ENCODE peak calls at places on chromosomes 16 and 17, in ten cellular contexts. One of them, this sample, is unnamed.

GRCh38 chr17:80308672-80309517 is 48.2 kb downstream of the RNF213 start:
- DNase-seq in NCI-H345: no peak
- DNase-seq in cardiac septum: peak
- DNase-seq in NCI-H1436: no peak
- DNase-seq in EL: no peak
- DNase-seq in HFFc6: no peak
- DNase-seq in 8988T: no peak
- DNase-seq in lung microvascular endothelial cell: no peak
- DNase-seq in GM23248: no peak
- DNase-seq in glutamatergic neuron: no peak
- DNase-seq in this sample: peak

GRCh38 chr17:31068291-31068690 is 26.5 kb upstream of the NF1 start:
- DNase-seq in NCI-H345: no peak
- DNase-seq in cardiac septum: no peak
- DNase-seq in NCI-H1436: no peak
- DNase-seq in EL: peak
- DNase-seq in HFFc6: peak
- DNase-seq in 8988T: no peak
- DNase-seq in lung microvascular endothelial cell: peak
- DNase-seq in GM23248: peak
- DNase-seq in glutamatergic neuron: peak
- DNase-seq in this sample: peak

GRCh38 chr17:78192616-78193015 is 5.5 kb downstream of the AFMID start:
- DNase-seq in NCI-H345: no peak
- DNase-seq in cardiac septum: no peak
- DNase-seq in NCI-H1436: no peak
- DNase-seq in EL: no peak
- DNase-seq in HFFc6: no peak
- DNase-seq in 8988T: no peak
- DNase-seq in lung microvascular endothelial cell: no peak
- DNase-seq in GM23248: no peak
- DNase-seq in glutamatergic neuron: no peak
- DNase-seq in this sample: no peak

GRCh38 chr17:77796201-77796860 is 162.2 kb upstream of the TNRC6C start:
- DNase-seq in NCI-H345: no peak
- DNase-seq in cardiac septum: no peak
- DNase-seq in NCI-H1436: no peak
- DNase-seq in EL: peak
- DNase-seq in HFFc6: no peak
- DNase-seq in 8988T: no peak
- DNase-seq in lung microvascular endothelial cell: no peak
- DNase-seq in GM23248: peak
- DNase-seq in glutamatergic neuron: peak
- DNase-seq in this sample: no peak

GRCh38 chr17:51795401-51795800 is 363.1 kb downstream of the CA10 start:
- DNase-seq in NCI-H345: no peak
- DNase-seq in cardiac septum: no peak
- DNase-seq in NCI-H1436: no peak
- DNase-seq in EL: no peak
- DNase-seq in HFFc6: no peak
- DNase-seq in 8988T: no peak
- DNase-seq in lung microvascular endothelial cell: no peak
- DNase-seq in GM23248: no peak
- DNase-seq in glutamatergic neuron: no peak
- DNase-seq in this sample: no peak

GRCh38 chr17:55405600-55405999 is 16.0 kb downstream of the MMD start:
- DNase-seq in NCI-H345: no peak
- DNase-seq in cardiac septum: no peak
- DNase-seq in NCI-H1436: no peak
- DNase-seq in EL: no peak
- DNase-seq in HFFc6: no peak
- DNase-seq in 8988T: no peak
- DNase-seq in lung microvascular endothelial cell: no peak
- DNase-seq in GM23248: peak
- DNase-seq in glutamatergic neuron: no peak
- DNase-seq in this sample: no peak

GRCh38 chr16:57791156-57791902 is 11.0 kb downstream of the KIFC3 start:
- DNase-seq in NCI-H345: no peak
- DNase-seq in cardiac septum: peak
- DNase-seq in NCI-H1436: no peak
- DNase-seq in EL: no peak
- DNase-seq in HFFc6: no peak
- DNase-seq in 8988T: no peak
- DNase-seq in lung microvascular endothelial cell: peak
- DNase-seq in GM23248: no peak
- DNase-seq in glutamatergic neuron: no peak
- DNase-seq in this sample: peak

GRCh38 chr16:78309763-78310162 is 210.3 kb downstream of the WWOX start:
- DNase-seq in NCI-H345: no peak
- DNase-seq in cardiac septum: no peak
- DNase-seq in NCI-H1436: no peak
- DNase-seq in EL: no peak
- DNase-seq in HFFc6: no peak
- DNase-seq in 8988T: no peak
- DNase-seq in lung microvascular endothelial cell: no peak
- DNase-seq in GM23248: no peak
- DNase-seq in glutamatergic neuron: no peak
- DNase-seq in this sample: no peak

GRCh38 chr16:27291722-27292240 is 22.0 kb upstream of the IL4R start:
- DNase-seq in NCI-H345: no peak
- DNase-seq in cardiac septum: no peak
- DNase-seq in NCI-H1436: no peak
- DNase-seq in EL: no peak
- DNase-seq in HFFc6: no peak
- DNase-seq in 8988T: no peak
- DNase-seq in lung microvascular endothelial cell: no peak
- DNase-seq in GM23248: no peak
- DNase-seq in glutamatergic neuron: no peak
- DNase-seq in this sample: no peak

GRCh38 chr17:57370051-57370581 is 113.8 kb downstream of the MSI2 start:
- DNase-seq in NCI-H345: no peak
- DNase-seq in cardiac septum: no peak
- DNase-seq in NCI-H1436: no peak
- DNase-seq in EL: peak
- DNase-seq in HFFc6: peak
- DNase-seq in 8988T: no peak
- DNase-seq in lung microvascular endothelial cell: no peak
- DNase-seq in GM23248: peak
- DNase-seq in glutamatergic neuron: no peak
- DNase-seq in this sample: no peak

GRCh38 chr16:515175-515962 is 12.1 kb upstream of the CAPN15 start:
- DNase-seq in NCI-H345: no peak
- DNase-seq in cardiac septum: no peak
- DNase-seq in NCI-H1436: no peak
- DNase-seq in EL: no peak
- DNase-seq in HFFc6: no peak
- DNase-seq in 8988T: no peak
- DNase-seq in lung microvascular endothelial cell: peak
- DNase-seq in GM23248: no peak
- DNase-seq in glutamatergic neuron: no peak
- DNase-seq in this sample: peak

GRCh38 chr17:28552201-28552999 is at the start of gene UNC119:
- DNase-seq in NCI-H345: peak
- DNase-seq in cardiac septum: peak
- DNase-seq in NCI-H1436: peak
- DNase-seq in EL: peak
- DNase-seq in HFFc6: peak
- DNase-seq in 8988T: peak
- DNase-seq in lung microvascular endothelial cell: peak
- DNase-seq in GM23248: peak
- DNase-seq in glutamatergic neuron: peak
- DNase-seq in this sample: peak

GRCh38 chr16:56662357-56663354 is 4.9 kb downstream of the MT1F start:
- DNase-seq in NCI-H345: no peak
- DNase-seq in cardiac septum: no peak
- DNase-seq in NCI-H1436: peak
- DNase-seq in EL: peak
- DNase-seq in HFFc6: no peak
- DNase-seq in 8988T: no peak
- DNase-seq in lung microvascular endothelial cell: no peak
- DNase-seq in GM23248: no peak
- DNase-seq in glutamatergic neuron: no peak
- DNase-seq in this sample: no peak

GRCh38 chr17:17844079-17844478 is 7.3 kb upstream of the SREBF1 start:
- DNase-seq in NCI-H345: no peak
- DNase-seq in cardiac septum: no peak
- DNase-seq in NCI-H1436: no peak
- DNase-seq in EL: no peak
- DNase-seq in HFFc6: no peak
- DNase-seq in 8988T: no peak
- DNase-seq in lung microvascular endothelial cell: no peak
- DNase-seq in GM23248: no peak
- DNase-seq in glutamatergic neuron: peak
- DNase-seq in this sample: no peak

GRCh38 chr17:19002191-19002590 is 2.4 kb downstream of the FAM83G start:
- DNase-seq in NCI-H345: no peak
- DNase-seq in cardiac septum: no peak
- DNase-seq in NCI-H1436: no peak
- DNase-seq in EL: no peak
- DNase-seq in HFFc6: no peak
- DNase-seq in 8988T: no peak
- DNase-seq in lung microvascular endothelial cell: no peak
- DNase-seq in GM23248: peak
- DNase-seq in glutamatergic neuron: no peak
- DNase-seq in this sample: no peak

GRCh38 chr17:42322382-42323267 is 34.3 kb downstream of the STAT5A start:
- DNase-seq in NCI-H345: peak
- DNase-seq in cardiac septum: peak
- DNase-seq in NCI-H1436: peak
- DNase-seq in EL: peak
- DNase-seq in HFFc6: peak
- DNase-seq in 8988T: peak
- DNase-seq in lung microvascular endothelial cell: peak
- DNase-seq in GM23248: peak
- DNase-seq in glutamatergic neuron: peak
- DNase-seq in this sample: peak